ENCODE peak calls at places on chromosomes 13 and 19, in five cellular contexts. V, I, G, E and B are unnamed samples.
A peak's percentile ranks its signal among the peaks of the same experiment; 100 is the strongest.

GRCh38 chr13:106594986-106595385 is 27.0 kb upstream of the ARGLU1 start:
- DNase-seq in V (no peak), I (no peak), G (no peak), E (no peak), B (no peak)

GRCh38 chr13:110649551-110649950 is 34.2 kb downstream of the NAXD start:
- DNase-seq in V (no peak), I (no peak), G (no peak), E (no peak), B (no peak)

GRCh38 chr19:46967578-46968018 is 52.0 kb upstream of the NPAS1 start:
- DNase-seq in V (peak; percentile 13), I (no peak), G (no peak), E (peak; percentile 85), B (no peak)

GRCh38 chr13:48749144-48749543 is 95.4 kb downstream of the CYSLTR2 start:
- DNase-seq in V (no peak), I (peak; percentile 21), G (peak; percentile 75), E (no peak), B (peak; percentile 68)

GRCh38 chr13:95207769-95208366 is 93.4 kb downstream of the ABCC4 start:
- DNase-seq in V (no peak), I (no peak), G (no peak), E (no peak), B (no peak)

GRCh38 chr19:4075373-4075772 is 8.7 kb upstream of the ZBTB7A start:
- DNase-seq in V (no peak), I (no peak), G (no peak), E (no peak), B (no peak)

GRCh38 chr13:44904982-44905381 is 84.3 kb downstream of the NUFIP1 start:
- DNase-seq in V (no peak), I (peak; percentile 57), G (peak; percentile 36), E (peak; percentile 64), B (peak; percentile 49)

GRCh38 chr13:113837554-113838355 is 26.1 kb downstream of the GAS6 start:
- DNase-seq in V (no peak), I (peak; percentile 97), G (peak; percentile 98), E (peak; percentile 96), B (peak; percentile 97)

GRCh38 chr19:46784262-46785053 is 3.9 kb downstream of the SLC1A5 start:
- DNase-seq in V (no peak), I (peak; percentile 75), G (peak; percentile 95), E (peak; percentile 80), B (peak; percentile 87)

GRCh38 chr13:36436811-36437210 is 4.5 kb downstream of the CCNA1 start:
- DNase-seq in V (no peak), I (no peak), G (no peak), E (no peak), B (no peak)

GRCh38 chr19:28482221-28482620 is 730.7 kb downstream of the UQCRFS1 start:
- DNase-seq in V (no peak), I (no peak), G (peak; percentile 76), E (no peak), B (peak; percentile 74)

GRCh38 chr19:34181111-34181864 is 9.0 kb downstream of the LSM14A start:
- DNase-seq in V (no peak), I (no peak), G (no peak), E (no peak), B (peak; percentile 11)

GRCh38 chr13:113437408-113438010 is 15.8 kb downstream of the ADPRHL1 start:
- DNase-seq in V (no peak), I (no peak), G (no peak), E (no peak), B (no peak)

GRCh38 chr19:28010656-28011055 is 1202.3 kb downstream of the UQCRFS1 start:
- DNase-seq in V (no peak), I (peak; percentile 4), G (no peak), E (no peak), B (no peak)

GRCh38 chr13:31733066-31733465 is 6.3 kb upstream of the RXFP2 start:
- DNase-seq in V (no peak), I (no peak), G (no peak), E (no peak), B (no peak)

GRCh38 chr19:16899566-16900075 is 10.8 kb downstream of the F2RL3 start:
- DNase-seq in V (no peak), I (peak; percentile 21), G (peak; percentile 27), E (no peak), B (no peak)

GRCh38 chr19:23957660-23958281 is 43.1 kb downstream of the ZNF726 start:
- DNase-seq in V (no peak), I (peak; percentile 84), G (peak; percentile 88), E (no peak), B (peak; percentile 63)

GRCh38 chr19:18995804-18996241 is 37.5 kb downstream of the SUGP2 start:
- DNase-seq in V (no peak), I (peak; percentile 85), G (peak; percentile 58), E (peak; percentile 81), B (peak; percentile 26)